ENCODE peak calls at places on chromosomes 11 and 22, in nine cellular contexts. D is NCI-H1417, U is AG08396, J is iPS DF 19.7, L is A172, F is KBM-7, N is brain pericyte, Y is EL, C is posterior vena cava. T is an unnamed sample.

GRCh38 chr11:76768091-76769047 is 14.8 kb upstream of the TSKU start:
- DNase-seq in J (no peak), C (peak), L (peak), U (no peak), F (peak), Y (peak), D (no peak), N (no peak), T (no peak)

GRCh38 chr11:117201906-117202305 is 2.7 kb downstream of the TAGLN start:
- DNase-seq in L (no peak), U (no peak), D (no peak), C (no peak), F (no peak), J (no peak), N (no peak), Y (no peak), T (no peak)

GRCh38 chr11:119827113-119827512 is 98.1 kb upstream of the NECTIN1 start:
- DNase-seq in F (no peak), Y (no peak), L (no peak), U (no peak), C (peak), D (no peak), N (no peak), J (no peak), T (no peak)

GRCh38 chr11:67098799-67099198 is 20.3 kb upstream of the KDM2A start:
- DNase-seq in J (no peak), N (no peak), F (no peak), C (no peak), D (no peak), Y (no peak), U (no peak), L (no peak), T (no peak)

GRCh38 chr11:97751405-97751804 is 1269.3 kb upstream of the CNTN5 start:
- DNase-seq in F (no peak), L (no peak), C (no peak), U (no peak), D (no peak), J (no peak), N (no peak), Y (no peak), T (no peak)

GRCh38 chr22:36301851-36302250 is 48.9 kb downstream of the APOL1 start:
- DNase-seq in D (no peak), Y (peak), F (no peak), J (no peak), L (no peak), C (no peak), N (no peak), U (peak), T (no peak)

GRCh38 chr11:32138902-32139301 is 48.0 kb downstream of the RCN1 start:
- DNase-seq in Y (no peak), J (no peak), C (no peak), L (no peak), F (no peak), N (no peak), D (no peak), U (no peak), T (no peak)

GRCh38 chr11:78795862-78796261 is 221.2 kb upstream of the NARS2 start:
- DNase-seq in J (no peak), U (no peak), Y (no peak), N (no peak), D (no peak), L (no peak), C (no peak), F (peak), T (no peak)

GRCh38 chr22:29907753-29908515 is 25.0 kb downstream of the MTMR3 start:
- DNase-seq in C (peak), Y (peak), U (peak), F (peak), J (no peak), N (peak), L (peak), D (peak), T (no peak)

GRCh38 chr11:65391007-65391406 is 4.6 kb downstream of the FRMD8 start:
- DNase-seq in C (no peak), D (no peak), F (no peak), N (no peak), Y (peak), L (peak), U (peak), J (no peak), T (no peak)

GRCh38 chr11:76635991-76636520 is 34.5 kb downstream of the LRRC32 start:
- DNase-seq in D (no peak), U (no peak), Y (no peak), L (no peak), N (no peak), C (no peak), F (no peak), J (no peak), T (no peak)

GRCh38 chr11:91299980-91300379 is 924.6 kb upstream of the FAT3 start:
- DNase-seq in J (no peak), D (no peak), C (no peak), L (peak), Y (peak), N (peak), U (no peak), F (no peak), T (no peak)

GRCh38 chr11:32580967-32581366 is 2.7 kb upstream of the EIF3M start:
- DNase-seq in Y (peak), J (no peak), N (no peak), U (no peak), C (no peak), D (no peak), F (no peak), L (no peak), T (no peak)

GRCh38 chr11:68503281-68503687 is 42.7 kb downstream of the PPP6R3 start:
- DNase-seq in J (no peak), C (no peak), F (peak), L (no peak), Y (no peak), N (no peak), U (peak), D (no peak), T (no peak)

GRCh38 chr11:31798057-31799035 is 12.8 kb downstream of the PAX6 start:
- DNase-seq in U (no peak), D (no peak), Y (no peak), J (no peak), C (peak), F (no peak), L (no peak), N (no peak), T (no peak)

GRCh38 chr11:64545605-64546004 is 45.4 kb upstream of the SLC22A12 start:
- DNase-seq in C (no peak), U (peak), J (no peak), D (no peak), N (no peak), Y (peak), L (peak), F (no peak), T (no peak)

GRCh38 chr11:30206249-30206996 is 24.4 kb upstream of the FSHB start:
- DNase-seq in U (no peak), L (no peak), C (no peak), Y (no peak), D (no peak), J (no peak), N (no peak), F (no peak), T (no peak)

GRCh38 chr22:21816787-21817496 is 50.5 kb downstream of the MAPK1 start:
- DNase-seq in C (no peak), N (peak), D (peak), F (peak), Y (peak), J (no peak), L (peak), U (peak), T (no peak)

GRCh38 chr11:125772834-125773505 is 5.7 kb downstream of the PATE2 start:
- DNase-seq in F (no peak), N (no peak), J (no peak), U (peak), C (no peak), Y (peak), D (no peak), L (peak), T (no peak)

GRCh38 chr22:38109391-38110000 is 988 bp downstream of the BAIAP2L2 start:
- DNase-seq in F (peak), Y (no peak), J (no peak), C (no peak), L (no peak), N (no peak), U (no peak), D (peak), T (no peak)

GRCh38 chr11:63567044-63567840 is 4.1 kb upstream of the PLAAT2 start:
- DNase-seq in F (peak), D (no peak), L (peak), C (no peak), Y (peak), J (no peak), N (no peak), U (peak), T (peak)

GRCh38 chr11:11968511-11969280 is 39.7 kb downstream of the DKK3 start:
- DNase-seq in Y (peak), D (no peak), F (no peak), C (peak), J (no peak), L (no peak), U (no peak), N (no peak), T (no peak)

GRCh38 chr11:26297179-26297970 is 34.6 kb upstream of the ANO3 start:
- DNase-seq in L (peak), D (peak), J (no peak), N (peak), U (peak), Y (peak), F (peak), C (no peak), T (no peak)

GRCh38 chr11:114154271-114155047 is 94.9 kb downstream of the ZBTB16 start:
- DNase-seq in F (no peak), Y (no peak), J (no peak), L (no peak), N (no peak), D (no peak), U (no peak), C (peak), T (no peak)

GRCh38 chr11:65558785-65559509 is 788 bp upstream of the LTBP3 start:
- DNase-seq in Y (no peak), U (no peak), L (peak), J (no peak), C (no peak), N (no peak), D (peak), F (no peak), T (no peak)

GRCh38 chr11:77082838-77083552 is 16.2 kb downstream of the CAPN5 start:
- DNase-seq in D (no peak), F (peak), U (peak), L (no peak), C (peak), N (no peak), J (no peak), Y (no peak), T (no peak)

GRCh38 chr11:10838083-10838482 is 19.8 kb downstream of the ZBED5 start:
- DNase-seq in F (no peak), L (no peak), D (no peak), C (no peak), Y (no peak), N (no peak), U (no peak), J (no peak), T (no peak)

GRCh38 chr11:126329644-126330200 is 25.8 kb upstream of the ST3GAL4 start:
- DNase-seq in D (no peak), C (peak), F (no peak), Y (no peak), L (no peak), J (no peak), N (no peak), U (no peak), T (peak)

GRCh38 chr11:46615756-46616155 is 1.3 kb downstream of the HARBI1 start:
- DNase-seq in F (no peak), Y (peak), L (peak), J (no peak), N (no peak), U (peak), D (no peak), C (no peak), T (no peak)

GRCh38 chr11:63670738-63671321 is 346 bp downstream of the ATL3 start:
- DNase-seq in C (peak), L (no peak), F (no peak), J (no peak), Y (peak), D (peak), U (peak), N (no peak), T (no peak)

GRCh38 chr22:42964994-42965699 is 49.8 kb downstream of the PACSIN2 start:
- DNase-seq in J (no peak), C (no peak), N (no peak), U (no peak), L (peak), Y (no peak), D (peak), F (peak), T (no peak)

GRCh38 chr11:77833302-77833701 is 12.4 kb downstream of the AAMDC start:
- DNase-seq in J (no peak), F (no peak), L (no peak), C (no peak), N (no peak), Y (no peak), U (no peak), D (no peak), T (no peak)